ENCODE peak calls at places on chromosomes 7 and 10, in six cellular contexts. V, S, B, R, D and N are unnamed samples.

GRCh38 chr7:107597582-107597916 is 17.5 kb downstream of the BCAP29 start:
- DNase-seq in V (no peak), S (no peak), B (no peak), R (no peak), D (no peak), N (no peak)

GRCh38 chr7:11726251-11727155 is 105.5 kb downstream of the THSD7A start:
- DNase-seq in V (no peak), S (peak; percentile 91), B (no peak), R (no peak), D (no peak), N (no peak)

GRCh38 chr7:21368317-21368716 is 59.6 kb upstream of the SP4 start:
- DNase-seq in V (no peak), S (no peak), B (no peak), R (no peak), D (no peak), N (no peak)

GRCh38 chr10:28939352-28940157 is 262.2 kb downstream of the BAMBI start:
- DNase-seq in V (no peak), S (peak; percentile 90), B (peak; percentile 11), R (no peak), D (no peak), N (no peak)

GRCh38 chr7:141246426-141246825 is 172.6 kb downstream of the TMEM178B start:
- DNase-seq in V (no peak), S (no peak), B (no peak), R (no peak), D (no peak), N (no peak)

GRCh38 chr7:79451580-79451979 is 1.9 kb downstream of the MAGI2 start:
- DNase-seq in V (no peak), S (no peak), B (no peak), R (no peak), D (no peak), N (no peak)

GRCh38 chr10:103273026-103273425 is 3.9 kb upstream of the INA start:
- DNase-seq in V (no peak), S (peak; percentile 98), B (peak; percentile 94), R (no peak), D (no peak), N (no peak)

GRCh38 chr10:114499630-114500190 is 95.4 kb upstream of the AFAP1L2 start:
- DNase-seq in V (peak; percentile 64), S (no peak), B (no peak), R (peak; percentile 57), D (peak; percentile 27), N (peak; percentile 53)

GRCh38 chr7:131026297-131027003 is 292.4 kb upstream of the KLF14 start:
- DNase-seq in V (no peak), S (peak; percentile 57), B (no peak), R (no peak), D (no peak), N (no peak)

GRCh38 chr10:29949411-29950011 is 109.9 kb downstream of the JCAD start:
- DNase-seq in V (no peak), S (peak; percentile 100), B (no peak), R (no peak), D (no peak), N (no peak)

GRCh38 chr10:125152646-125153368 is 7.6 kb downstream of the CTBP2 start:
- DNase-seq in V (no peak), S (no peak), B (no peak), R (no peak), D (no peak), N (no peak)

GRCh38 chr7:157663061-157663863 is 326.5 kb downstream of the DNAJB6 start:
- DNase-seq in V (no peak), S (no peak), B (no peak), R (no peak), D (no peak), N (no peak)

GRCh38 chr7:134910214-134910890 is 76.0 kb upstream of the AGBL3 start:
- DNase-seq in V (no peak), S (no peak), B (no peak), R (no peak), D (no peak), N (no peak)

GRCh38 chr7:73721237-73721848 is 1.9 kb upstream of the STX1A start:
- DNase-seq in V (no peak), S (no peak), B (peak; percentile 11), R (no peak), D (no peak), N (no peak)

GRCh38 chr7:50664937-50665336 is 99.7 kb upstream of the DDC start:
- DNase-seq in V (no peak), S (no peak), B (no peak), R (no peak), D (no peak), N (no peak)

GRCh38 chr7:107643407-107643806 is 17.2 kb upstream of the SLC26A4 start:
- DNase-seq in V (no peak), S (peak; percentile 64), B (no peak), R (no peak), D (no peak), N (no peak)

GRCh38 chr10:46555713-46556514 is 544 bp downstream of the GPRIN2 start:
- DNase-seq in V (no peak), S (no peak), B (peak; percentile 39), R (no peak), D (no peak), N (no peak)

GRCh38 chr7:68070992-68071391 is 1074.4 kb downstream of the TYW1 start:
- DNase-seq in V (no peak), S (no peak), B (no peak), R (no peak), D (no peak), N (no peak)

GRCh38 chr7:93895859-93896258 is 5.3 kb upstream of the TFPI2 start:
- DNase-seq in V (no peak), S (no peak), B (no peak), R (no peak), D (no peak), N (no peak)

GRCh38 chr10:118020365-118020764 is 26.4 kb downstream of the RAB11FIP2 start:
- DNase-seq in V (no peak), S (no peak), B (no peak), R (no peak), D (no peak), N (no peak)

GRCh38 chr10:4214912-4215311 is 429.9 kb upstream of the KLF6 start:
- DNase-seq in V (no peak), S (no peak), B (no peak), R (no peak), D (no peak), N (no peak)

GRCh38 chr7:80385512-80385911 is 126.4 kb downstream of the GNAT3 start:
- DNase-seq in V (no peak), S (no peak), B (no peak), R (no peak), D (no peak), N (no peak)